ENCODE peak calls at places on chromosome 1, in five cellular contexts. J, K, I, Z and V are unnamed samples.

GRCh38 chr1:106793686-106794085 is 262.8 kb upstream of the PRMT6 start:
- DNase-seq in I (no peak), K (no peak), J (no peak), Z (no peak), V (no peak)

GRCh38 chr1:161182214-161182613 is 4.9 kb upstream of the B4GALT3 start:
- DNase-seq in Z (no peak), K (no peak), I (peak), J (peak), V (no peak)

GRCh38 chr1:28887835-28888682 is 26.3 kb upstream of the EPB41 start:
- DNase-seq in J (peak), Z (no peak), I (no peak), K (no peak), V (peak)

GRCh38 chr1:245409341-245410195 is 254.8 kb downstream of the KIF26B start:
- DNase-seq in K (no peak), J (no peak), Z (no peak), I (no peak), V (no peak)

GRCh38 chr1:186082235-186082937 is 292.7 kb downstream of the TPR start:
- DNase-seq in J (peak), Z (peak), I (peak), K (peak), V (no peak)

GRCh38 chr1:54105736-54106269 is 47.0 kb downstream of the CDCP2 start:
- DNase-seq in K (no peak), I (no peak), Z (no peak), J (no peak), V (no peak)

GRCh38 chr1:94321662-94322061 is 84.3 kb upstream of the ARHGAP29 start:
- DNase-seq in J (no peak), K (no peak), I (no peak), Z (no peak), V (no peak)

GRCh38 chr1:54934869-54935268 is 45.6 kb upstream of the TMEM61 start:
- DNase-seq in J (no peak), I (no peak), K (peak), Z (no peak), V (no peak)

GRCh38 chr1:6051423-6051822 is 5.7 kb downstream of the KCNAB2 start:
- DNase-seq in J (no peak), K (no peak), I (no peak), Z (no peak), V (no peak)

GRCh38 chr1:29698033-29698432 is 461.7 kb downstream of the PTPRU start:
- DNase-seq in J (peak), K (peak), Z (peak), I (no peak), V (peak)

GRCh38 chr1:38028105-38028591 is 15.6 kb downstream of the UTP11 start:
- DNase-seq in K (no peak), J (no peak), I (peak), Z (no peak), V (no peak)

GRCh38 chr1:86823821-86824500 is 90.0 kb downstream of the SELENOF start:
- DNase-seq in I (no peak), Z (no peak), J (no peak), K (peak), V (no peak)

GRCh38 chr1:32972814-32973428 is 8.3 kb upstream of the RNF19B start:
- DNase-seq in J (no peak), K (no peak), Z (no peak), I (no peak), V (peak)

GRCh38 chr1:179779645-179780272 is 36.7 kb downstream of the FAM163A start:
- DNase-seq in I (no peak), J (no peak), Z (no peak), K (no peak), V (no peak)

GRCh38 chr1:61285371-61285885 is 203.1 kb downstream of the NFIA start:
- DNase-seq in Z (no peak), J (no peak), I (no peak), K (no peak), V (no peak)

GRCh38 chr1:40906781-40907400 is 44.7 kb upstream of the CITED4 start:
- DNase-seq in K (peak), Z (no peak), I (no peak), J (no peak), V (no peak)

GRCh38 chr1:232793944-232794343 is 11.3 kb upstream of the MAP10 start:
- DNase-seq in Z (peak), I (no peak), J (no peak), K (no peak), V (no peak)

GRCh38 chr1:88973520-88974137 is 18.8 kb downstream of the KYAT3 start:
- DNase-seq in J (peak), I (no peak), Z (peak), K (peak), V (no peak)

GRCh38 chr1:106621853-106622252 is 434.6 kb upstream of the PRMT6 start:
- DNase-seq in Z (no peak), I (no peak), J (no peak), K (no peak), V (no peak)

GRCh38 chr1:212791676-212792395 is at the start of the genes NSL1 and TATDN3:
- DNase-seq in K (peak), J (peak), I (peak), Z (peak), V (peak)

GRCh38 chr1:115534106-115534505 is 107.7 kb upstream of the VANGL1 start:
- DNase-seq in Z (no peak), K (no peak), J (no peak), I (no peak), V (no peak)

GRCh38 chr1:225422795-225423517 is 4.9 kb downstream of the LBR start:
- DNase-seq in K (no peak), Z (no peak), I (no peak), J (no peak), V (no peak)

DNA sequence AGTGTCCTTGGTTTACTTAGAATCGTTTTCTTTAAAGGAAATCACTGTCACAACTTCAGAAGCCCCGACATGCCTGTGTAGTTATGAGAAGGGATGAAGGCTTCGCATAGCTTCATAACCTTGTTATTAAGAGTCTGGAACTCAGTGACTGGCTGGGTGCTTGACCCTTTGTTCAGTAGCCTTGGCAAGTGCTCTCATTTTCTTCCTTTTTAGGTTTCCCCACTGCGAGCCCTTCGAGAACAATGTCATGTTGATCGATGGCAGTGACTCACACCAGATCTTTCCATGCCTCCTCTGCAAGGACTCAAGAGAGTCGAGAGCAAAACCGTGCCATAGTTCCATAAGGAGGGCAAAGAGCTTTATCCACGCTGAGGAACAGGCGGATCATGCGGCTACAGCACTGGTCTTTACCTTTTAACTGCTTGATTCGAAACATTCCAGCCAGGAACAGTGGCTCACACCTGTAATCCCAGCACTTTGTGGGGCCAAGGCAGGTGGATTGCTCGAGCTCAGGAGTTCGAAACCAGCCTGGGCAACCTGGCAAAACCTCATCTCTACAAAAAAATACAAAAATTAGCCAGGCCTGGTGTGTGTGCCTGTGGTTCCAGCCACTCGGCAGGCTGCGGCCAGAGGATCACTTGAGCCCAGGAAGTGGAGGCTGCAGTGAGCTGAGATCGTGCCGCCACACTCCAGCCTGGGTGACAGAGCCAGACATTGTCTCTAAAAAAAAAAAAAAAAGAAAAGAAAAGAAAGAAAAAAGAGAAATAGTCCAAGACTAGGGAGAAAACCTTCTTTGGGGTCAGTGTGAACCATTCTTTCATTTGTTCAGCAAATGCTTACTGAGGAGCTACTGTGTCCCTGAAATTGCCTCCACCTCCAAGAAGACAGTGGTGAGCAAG is 95.4 kb upstream of the ERRFI1 start:
- DNase-seq in Z (peak), I (no peak), K (peak), J (peak), V (no peak)
- TF ChIP-seq JUND in Z (no peak), I (no peak), K (peak), J (peak), V (no peak)

GRCh38 chr1:207565546-207566468 is 69.8 kb downstream of the CR1 start:
- DNase-seq in Z (peak), K (no peak), I (no peak), J (peak), V (peak)
- TF ChIP-seq ZNF274 in Z (no peak), K (no peak), I (no peak), J (no peak), V (no peak)

GRCh38 chr1:217332426-217333065 is 298.3 kb downstream of the GPATCH2 start:
- DNase-seq in I (no peak), Z (no peak), J (no peak), K (no peak), V (no peak)
- TF ChIP-seq JUND in I (no peak), Z (no peak), J (no peak), K (no peak), V (no peak)

DNA sequence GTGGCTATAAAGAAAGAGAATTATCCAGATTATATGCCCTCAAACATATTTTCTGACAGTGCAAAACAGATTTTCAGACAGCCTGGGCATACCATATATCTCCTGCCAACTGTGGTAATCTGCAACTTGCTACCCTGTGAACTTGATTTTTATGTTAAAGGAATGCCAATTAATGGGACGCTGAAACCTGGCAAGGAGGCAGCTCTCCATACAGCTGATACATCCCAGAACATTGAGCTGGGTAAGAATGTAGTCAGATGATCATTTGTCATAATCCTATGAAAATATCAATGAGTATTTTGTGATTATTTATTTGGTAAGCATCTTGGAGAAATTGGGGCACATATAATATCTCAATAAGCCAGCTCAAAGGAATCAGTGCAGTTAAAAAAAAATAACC is 124.2 kb downstream of the VPS13D start:
- DNase-seq in Z (no peak), K (no peak), I (no peak), J (no peak), V (no peak)
- TF ChIP-seq ZNF274 in Z (no peak), K (no peak), I (no peak), J (no peak), V (no peak)

DNA sequence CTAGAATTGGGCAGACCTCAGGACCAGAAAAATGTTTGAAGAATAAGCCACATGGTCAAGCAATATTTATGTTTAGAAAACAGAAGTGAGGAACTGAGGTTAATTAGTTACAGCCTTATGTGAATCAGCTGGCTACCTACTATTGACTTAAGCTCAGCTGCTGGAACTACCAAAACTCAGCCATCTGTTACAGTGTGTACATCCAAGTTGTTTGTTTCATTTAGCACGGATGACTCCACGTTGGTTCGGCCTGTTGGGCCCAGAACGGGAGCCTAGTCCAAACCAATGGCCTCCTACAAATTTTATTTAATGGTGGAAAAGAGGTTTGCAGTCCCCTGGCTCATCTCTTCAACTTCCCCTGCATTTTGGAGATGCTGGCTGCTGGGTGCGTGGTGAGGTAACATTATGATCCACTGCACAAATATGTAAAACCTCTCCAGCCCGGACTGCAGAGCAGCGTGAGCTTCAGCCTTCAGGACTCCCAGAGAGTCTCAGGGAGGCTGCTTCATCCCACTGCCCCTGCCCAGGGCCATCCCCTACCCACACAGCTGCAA is 143.4 kb downstream of the ZZZ3 start:
- DNase-seq in I (no peak), Z (no peak), K (peak), J (no peak), V (no peak)
- TF ChIP-seq JUND in I (no peak), Z (no peak), K (no peak), J (no peak), V (no peak)

GRCh38 chr1:228139931-228140723 is at the start of gene GUK1:
- DNase-seq in I (peak), Z (peak), K (peak), J (peak), V (peak)

GRCh38 chr1:228140724-228141081 is 624 bp downstream of the GUK1 start:
- DNase-seq in Z (no peak), K (no peak), J (no peak), I (no peak), V (no peak)

GRCh38 chr1:228141871-228142615 is 2.0 kb downstream of the GUK1 start:
- DNase-seq in J (no peak), Z (no peak), I (no peak), K (no peak), V (no peak)

GRCh38 chr1:228142616-228143203 is 2.6 kb downstream of the GUK1 start:
- DNase-seq in J (no peak), K (no peak), Z (no peak), I (no peak), V (no peak)

DNA sequence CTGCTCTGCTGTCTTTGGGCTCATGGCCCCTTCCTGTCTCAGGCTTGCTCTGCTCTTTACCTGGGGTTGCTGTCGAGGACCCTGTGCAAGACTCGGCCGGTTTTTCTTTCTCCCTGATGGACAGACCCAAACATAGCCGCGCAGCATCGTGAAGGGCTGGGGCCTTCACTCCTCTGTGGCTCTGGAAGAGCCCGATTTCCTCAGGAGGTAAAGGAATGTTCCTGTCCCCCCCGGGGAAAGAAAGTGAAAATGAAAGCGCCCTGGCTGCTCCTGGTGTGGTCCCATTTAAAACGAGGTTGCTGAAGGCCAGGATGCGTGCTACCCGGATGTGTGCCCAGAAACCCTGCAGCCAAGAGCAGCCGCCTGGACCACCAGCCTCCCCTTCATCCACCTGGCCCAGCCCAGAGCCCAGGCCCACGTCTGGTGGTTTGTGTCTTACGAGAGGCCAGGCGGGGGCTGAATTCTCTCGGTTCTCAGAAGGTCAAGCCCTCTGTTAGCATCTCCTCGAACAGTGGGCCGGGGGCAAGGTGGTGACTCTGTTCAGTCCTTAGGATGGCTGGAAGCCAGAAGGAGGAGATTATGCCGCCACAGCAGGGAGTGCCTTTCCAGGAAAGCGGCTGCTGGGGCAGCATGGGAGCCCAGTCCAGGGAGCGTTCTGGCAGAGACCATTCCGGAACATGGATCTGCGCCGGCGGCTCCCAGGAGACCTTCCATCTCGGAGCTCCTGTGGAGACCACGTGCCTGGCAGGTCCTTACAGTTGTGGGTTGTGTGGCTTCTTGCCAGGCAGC is 1.2 kb downstream of the GUK1 start:
- DNase-seq in K (no peak), Z (no peak), J (peak), I (no peak), V (no peak)
- TF ChIP-seq ZNF274 in K (no peak), Z (no peak), J (no peak), I (no peak), V (no peak)

DNA sequence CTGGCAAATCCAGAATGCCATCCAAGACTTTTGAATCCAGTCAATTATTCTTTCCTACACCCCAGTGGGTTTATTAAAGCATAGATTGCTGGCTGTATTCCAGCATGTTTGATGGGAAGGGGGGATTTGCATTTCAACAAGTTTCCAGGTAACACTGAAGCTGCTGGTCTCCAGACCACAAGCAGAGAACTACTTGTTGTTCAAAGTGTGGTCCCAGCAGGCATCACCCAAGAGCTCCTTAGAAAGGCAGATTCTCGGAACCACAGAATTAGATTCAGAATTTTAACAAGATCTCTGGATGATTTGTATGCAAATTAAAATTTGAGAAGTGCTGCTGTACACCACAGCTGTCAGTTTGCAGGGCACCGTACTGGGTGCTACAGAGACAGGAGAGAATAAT is 216.3 kb upstream of the FAM78B start:
- DNase-seq in J (no peak), Z (no peak), I (no peak), K (no peak), V (peak)
- TF ChIP-seq JUND in J (no peak), Z (no peak), I (no peak), K (no peak), V (no peak)

GRCh38 chr1:25744636-25745425 is 55.2 kb upstream of the SELENON start:
- DNase-seq in K (no peak), I (no peak), Z (no peak), J (no peak), V (no peak)

GRCh38 chr1:25742316-25742715 is 57.7 kb upstream of the SELENON start:
- DNase-seq in I (no peak), K (no peak), Z (no peak), J (no peak), V (no peak)

GRCh38 chr1:25744140-25744581 is 55.8 kb upstream of the SELENON start:
- DNase-seq in I (no peak), J (peak), Z (peak), K (no peak), V (peak)

GRCh38 chr1:25746299-25747045 is 53.5 kb upstream of the SELENON start:
- DNase-seq in J (no peak), I (no peak), K (no peak), Z (no peak), V (no peak)

GRCh38 chr1:25743164-25744139 is 56.5 kb upstream of the SELENON start:
- DNase-seq in Z (no peak), K (no peak), I (no peak), J (no peak), V (no peak)
- TF ChIP-seq ZNF274 in Z (no peak), K (no peak), I (no peak), J (no peak), V (no peak)

DNA sequence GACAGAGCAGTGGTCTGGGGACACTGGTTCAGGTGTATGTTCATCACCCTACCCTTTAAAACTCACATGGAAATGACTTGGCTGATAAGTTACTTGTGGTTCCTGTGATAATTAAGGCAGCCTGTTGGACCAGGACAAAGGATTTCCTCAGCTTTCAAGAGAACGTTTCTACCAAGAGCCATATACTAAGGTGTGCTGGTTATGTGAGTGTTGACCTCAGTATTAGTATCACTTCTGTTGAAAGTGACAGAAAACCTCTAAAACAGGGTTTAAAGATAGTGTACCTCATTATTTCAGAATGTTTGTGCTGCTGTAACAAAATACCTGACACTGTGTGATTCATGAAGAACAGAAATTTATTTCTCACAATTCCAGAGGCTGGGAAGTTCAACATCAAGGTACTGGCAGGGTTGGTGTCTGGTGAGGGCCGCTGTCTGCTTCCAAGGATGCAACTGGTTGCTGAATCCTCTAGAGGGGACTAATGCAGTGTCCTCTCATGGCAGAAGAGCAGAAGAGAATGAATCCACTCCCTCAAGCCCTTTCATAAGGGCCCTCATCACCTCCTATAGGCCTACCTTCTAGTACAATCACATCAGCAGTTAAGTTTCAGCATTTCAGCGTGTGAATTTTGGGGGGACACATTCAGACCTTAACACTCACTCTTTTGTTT is 54.9 kb downstream of the UCK2 start:
- DNase-seq in J (no peak), K (no peak), I (no peak), Z (no peak), V (no peak)
- TF ChIP-seq JUND in J (no peak), K (no peak), I (no peak), Z (no peak), V (no peak)

DNA sequence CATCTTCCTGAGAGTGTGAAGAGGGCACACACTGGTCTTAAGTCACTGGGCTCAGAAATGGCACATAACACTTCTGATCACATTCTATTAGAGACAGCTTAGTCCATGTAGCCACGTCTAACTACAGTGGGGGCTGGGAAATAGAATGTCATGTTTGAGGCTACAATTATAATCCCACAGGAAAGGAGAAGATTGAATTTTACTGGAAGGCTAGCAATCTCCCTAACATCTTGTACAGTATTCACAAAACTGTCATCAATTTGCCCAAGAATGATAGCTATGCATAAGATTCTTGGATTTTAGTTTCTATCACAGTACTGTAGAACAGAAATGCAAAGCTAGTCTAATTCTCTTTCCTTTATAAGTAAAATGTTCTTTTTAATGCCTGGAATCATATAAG is 12.7 kb upstream of the ZMYM6 start:
- DNase-seq in K (no peak), J (no peak), I (no peak), Z (no peak), V (no peak)
- TF ChIP-seq ZNF274 in K (no peak), J (no peak), I (no peak), Z (no peak), V (no peak)